ENCODE peak calls at places on chromosomes 13 and 19, in ten cellular contexts. N, F, J, P, G, W, B, V, H and A are unnamed samples. For H3K4me1, the result is how much of the 10 kb centered on the place peaks cover.

GRCh38 chr13:41785402-41786142 is 175.3 kb downstream of the VWA8 start:
- DNase-seq in J (no peak), V (no peak), N (no peak), W (no peak), P (no peak), H (no peak), B (no peak), G (no peak), F (no peak), A (no peak)

GRCh38 chr19:1274852-1275259 is 474 bp upstream of the FAM174C start:
- DNase-seq in V (no peak), J (no peak), H (no peak), F (no peak), B (no peak), N (no peak), P (no peak), W (no peak), G (no peak), A (no peak)

GRCh38 chr19:33622809-33623511 is 1.2 kb downstream of the CHST8 start:
- DNase-seq in F (no peak), P (no peak), V (no peak), W (no peak), N (no peak), G (no peak), J (no peak), B (no peak), H (no peak), A (no peak)

GRCh38 chr19:14089662-14090508 is 666 bp downstream of the SAMD1 start:
- DNase-seq in H (peak), B (peak), N (peak), P (peak), F (no peak), G (peak), J (peak), V (peak), W (no peak), A (no peak)

GRCh38 chr13:27362064-27362751 is 62.2 kb upstream of the GTF3A start:
- DNase-seq in B (peak), J (peak), G (peak), V (peak), H (peak), P (peak), N (peak), F (peak), W (peak), A (peak)

GRCh38 chr13:75938811-75939525 is 302.8 kb downstream of the LMO7 start:
- DNase-seq in P (peak), V (no peak), H (no peak), W (no peak), N (peak), G (no peak), B (peak), J (no peak), F (no peak), A (no peak)

GRCh38 chr19:38989066-38989605 is 13.6 kb upstream of the FBXO17 start:
- DNase-seq in B (no peak), N (no peak), F (no peak), G (no peak), H (no peak), J (no peak), P (peak), W (no peak), V (no peak), A (no peak)

GRCh38 chr13:99161512-99161911 is 39.1 kb upstream of the UBAC2 start:
- DNase-seq in N (no peak), J (no peak), B (no peak), F (no peak), V (no peak), G (no peak), P (no peak), W (no peak), H (no peak), A (no peak)

GRCh38 chr19:3364501-3364858 is 1.9 kb upstream of the NFIC start:
- DNase-seq in B (no peak), V (no peak), G (no peak), W (no peak), J (no peak), H (no peak), P (no peak), N (no peak), F (no peak), A (no peak)

GRCh38 chr19:51108805-51109146 is 567 bp upstream of the CTU1 start:
- DNase-seq in G (no peak), B (no peak), N (no peak), V (no peak), J (no peak), H (no peak), P (no peak), W (no peak), F (no peak), A (no peak)

GRCh38 chr19:51108066-51108804 is at the start of gene CTU1:
- DNase-seq in F (peak), V (peak), B (peak), J (peak), N (peak), W (peak), H (peak), P (peak), G (peak), A (peak)

GRCh38 chr19:51110666-51110971 is 2.4 kb upstream of the CTU1 start:
- DNase-seq in W (no peak), H (no peak), N (no peak), V (no peak), P (no peak), B (no peak), J (no peak), G (no peak), F (no peak), A (no peak)

GRCh38 chr19:51114087-51114714 is 6.0 kb upstream of the CTU1 start:
- DNase-seq in P (no peak), V (no peak), F (no peak), N (no peak), B (no peak), H (no peak), G (no peak), W (no peak), J (no peak), A (no peak)

GRCh38 chr19:51111606-51112005 is 3.4 kb upstream of the CTU1 start:
- DNase-seq in G (no peak), N (no peak), B (no peak), H (no peak), F (no peak), J (no peak), P (no peak), V (no peak), W (no peak), A (no peak)
- H3K4me3 ChIP-seq in G (no peak), N (no peak), B (no peak), H (no peak), F (no peak), J (no peak), P (no peak), V (no peak), W (no peak), A (no peak)

DNA sequence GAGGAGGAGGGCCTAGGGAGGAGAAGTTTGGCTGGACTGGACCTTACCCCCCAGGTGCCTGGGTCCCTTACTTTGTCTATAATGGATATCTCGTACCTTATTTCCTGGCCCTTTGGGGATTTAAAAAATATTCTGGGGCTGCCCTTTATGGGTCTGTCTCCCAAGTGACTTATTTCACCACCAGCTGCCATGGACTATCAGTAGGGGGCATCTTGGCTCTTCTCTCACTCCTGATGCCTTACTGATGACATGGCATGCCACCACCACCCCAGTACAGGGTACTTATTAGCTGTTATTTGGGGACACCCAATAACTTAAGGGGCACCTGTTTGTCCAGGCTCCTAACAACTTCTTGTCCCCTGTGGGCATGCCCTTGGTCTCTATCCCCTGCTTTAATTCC is 38.0 kb downstream of the NFIX start:
- DNase-seq in F (no peak), H (no peak), P (no peak), B (no peak), N (no peak), G (no peak), J (peak), W (no peak), V (no peak), A (no peak)
- TF ChIP-seq CTCF in F (no peak), H (no peak), P (peak), B (peak), N (peak), G (peak), J (peak), W (no peak), V (no peak), A (no peak)

DNA sequence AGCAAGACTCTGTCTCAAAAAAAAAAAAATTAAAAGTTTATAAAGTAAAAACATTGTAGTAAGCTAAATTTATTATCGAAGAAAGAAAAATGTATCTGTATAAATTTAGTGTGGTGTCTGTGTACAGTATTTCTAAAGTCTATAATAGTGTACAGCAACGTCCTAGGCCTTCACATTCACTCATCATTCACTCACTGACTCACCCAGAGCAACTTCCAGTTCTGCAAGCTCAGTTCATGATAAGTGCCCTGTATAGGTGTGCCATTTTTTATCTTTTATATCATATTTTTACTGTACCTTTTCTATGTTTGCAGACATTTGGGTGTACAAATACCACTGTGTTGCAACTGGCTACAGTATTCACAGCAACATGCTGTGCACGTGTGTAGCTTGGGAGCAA is 118.1 kb downstream of the TNFRSF19 start:
- DNase-seq in W (no peak), J (no peak), V (no peak), G (no peak), B (no peak), P (no peak), N (peak), F (no peak), H (no peak), A (no peak)
- H3K4me1 ChIP-seq in W (under half), J (under half), V (under half), G (under half), B (under half), P (under half), N (under half), F (under half), H (under half), A (under half)

DNA sequence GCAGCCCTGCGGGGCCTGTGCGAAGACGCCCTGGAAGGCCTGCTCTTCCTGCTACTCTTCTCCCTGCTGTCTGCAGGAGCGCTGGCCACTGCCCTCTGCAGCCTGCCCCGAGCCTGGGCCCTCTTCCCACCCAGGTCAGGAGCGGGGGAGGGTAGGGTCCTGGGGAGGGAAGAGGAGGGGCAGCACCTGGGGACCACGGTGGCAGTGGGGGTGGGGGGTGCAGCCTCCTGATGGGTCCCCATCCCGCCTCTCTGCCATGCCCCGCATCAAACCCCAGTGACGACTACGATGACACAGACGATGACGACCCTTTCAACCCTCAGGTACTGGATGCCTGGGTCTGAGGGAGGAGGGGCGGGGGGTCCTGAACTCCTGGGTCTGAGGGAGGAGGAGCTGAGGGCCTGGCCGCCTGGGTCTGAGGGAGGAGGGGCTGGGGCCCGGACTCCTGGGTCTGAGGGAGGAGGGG is 13.4 kb upstream of the LENG8 start:
- DNase-seq in P (no peak), V (no peak), N (no peak), J (no peak), H (no peak), W (no peak), F (no peak), G (no peak), B (no peak), A (peak)
- H3K4me3 ChIP-seq in P (no peak), V (no peak), N (no peak), J (no peak), H (no peak), W (no peak), F (no peak), G (no peak), B (no peak), A (no peak)

GRCh38 chr13:108322206-108322824 is 52.8 kb downstream of the TNFSF13B start:
- DNase-seq in H (no peak), W (no peak), G (peak), B (peak), P (peak), F (no peak), J (peak), V (no peak), N (peak), A (no peak)
- TF ChIP-seq CTCF in H (peak), W (peak), G (peak), B (peak), P (peak), F (peak), J (peak), V (peak), N (peak), A (peak)